ENCODE peak calls at places on chromosomes 2 and 18, in seven cellular contexts. L, B, W, J, K, I and D are unnamed samples. For H3K9me3, the result is how much of the 10 kb centered on the place peaks cover.

GRCh38 chr18:12911025-12911927 is 27.2 kb upstream of the PTPN2 start:
- DNase-seq in L (no peak), B (no peak), W (no peak), J (no peak), K (no peak), I (no peak), D (no peak)

GRCh38 chr2:26495705-26496271 is 17.9 kb upstream of the OTOF start:
- DNase-seq in L (peak), B (no peak), W (no peak), J (no peak), K (no peak), I (no peak), D (no peak)

GRCh38 chr2:74212702-74213410 is 14.4 kb downstream of the MTHFD2 start:
- DNase-seq in L (no peak), B (no peak), W (no peak), J (no peak), K (no peak), I (no peak), D (no peak)

GRCh38 chr2:134120160-134120717 is 133.6 kb upstream of the MGAT5 start:
- DNase-seq in L (peak), B (no peak), W (peak), J (no peak), K (no peak), I (no peak), D (no peak)

GRCh38 chr2:119364798-119365197 is 1.8 kb downstream of the C2orf76 start:
- DNase-seq in L (no peak), B (no peak), W (no peak), J (no peak), K (no peak), I (no peak), D (no peak)

GRCh38 chr2:182456784-182457183 is 29.9 kb upstream of the PDE1A start:
- DNase-seq in L (no peak), B (no peak), W (no peak), J (no peak), K (no peak), I (no peak), D (no peak)

GRCh38 chr18:25066536-25066935 is 285.4 kb downstream of the ZNF521 start:
- DNase-seq in L (no peak), B (no peak), W (no peak), J (no peak), K (no peak), I (no peak), D (no peak)

GRCh38 chr2:64881037-64881492 is 108.1 kb upstream of the SLC1A4 start:
- DNase-seq in L (no peak), B (no peak), W (no peak), J (no peak), K (no peak), I (no peak), D (no peak)

GRCh38 chr2:122029945-122030344 is 274.5 kb downstream of the TSN start:
- DNase-seq in L (no peak), B (no peak), W (no peak), J (no peak), K (no peak), I (no peak), D (no peak)

GRCh38 chr2:188050716-188051115 is 241.0 kb upstream of the GULP1 start:
- DNase-seq in L (no peak), B (no peak), W (no peak), J (no peak), K (no peak), I (no peak), D (no peak)

GRCh38 chr2:20049631-20050030 is 1.8 kb downstream of the LAPTM4A start:
- DNase-seq in L (no peak), B (no peak), W (no peak), J (no peak), K (no peak), I (no peak), D (no peak)

GRCh38 chr18:31450409-31450808 is 2.9 kb downstream of the DSG3 start:
- DNase-seq in L (no peak), B (no peak), W (no peak), J (no peak), K (no peak), I (no peak), D (no peak)
- H3K4me3 ChIP-seq in L (no peak), B (no peak), W (no peak), J (no peak), K (no peak), I (peak), D (no peak)

GRCh38 chr2:219459460-219460311 is 25.0 kb downstream of the SPEG start:
- DNase-seq in L (peak), B (peak), W (peak), J (peak), K (no peak), I (no peak), D (no peak)
- H3K9me3 ChIP-seq in L (under half), B (under half), W (under half), J (under half), K (under half), I (under half), D (under half)

DNA sequence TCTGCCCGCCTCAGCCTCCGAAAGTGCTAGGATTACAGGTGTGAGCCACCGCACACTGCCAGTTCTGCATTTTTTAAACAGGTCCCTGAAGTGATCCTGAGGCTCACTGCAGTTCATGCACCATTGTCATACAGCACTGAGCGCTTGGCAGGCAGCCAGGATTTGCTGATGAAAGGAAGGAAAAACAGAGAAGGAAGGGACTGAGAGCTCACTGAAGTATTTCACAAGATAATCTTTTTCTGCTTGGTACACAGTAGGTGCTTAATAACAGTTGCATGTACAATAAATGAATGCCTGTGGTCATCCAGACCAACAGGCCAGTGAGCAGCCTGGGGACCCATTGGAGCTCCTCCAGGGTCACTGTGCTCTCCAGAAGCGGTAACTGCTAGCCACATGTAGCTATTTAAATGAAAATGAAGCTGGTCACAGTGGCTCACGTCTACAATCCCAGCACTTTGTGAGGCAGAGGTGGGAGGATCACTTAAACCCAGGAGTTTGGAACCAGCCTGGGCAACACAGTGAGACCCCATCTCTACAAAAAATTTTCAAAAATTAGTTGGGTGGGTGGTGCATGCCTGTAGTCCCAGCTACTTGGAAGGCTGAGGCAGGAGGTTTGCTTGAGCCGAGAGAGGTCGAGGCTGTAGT is 33.1 kb upstream of the SMAD7 start:
- DNase-seq in L (peak), B (peak), W (peak), J (no peak), K (no peak), I (no peak), D (no peak)
- H3K4me3 ChIP-seq in L (no peak), B (no peak), W (no peak), J (no peak), K (no peak), I (no peak), D (no peak)

GRCh38 chr2:41502752-41503151 is 545.1 kb upstream of the PKDCC start:
- DNase-seq in L (no peak), B (no peak), W (no peak), J (no peak), K (no peak), I (no peak), D (no peak)
- H3K9me3 ChIP-seq in L (under half), B (under half), W (under half), J (under half), K (under half), I (under half), D (under half)

DNA sequence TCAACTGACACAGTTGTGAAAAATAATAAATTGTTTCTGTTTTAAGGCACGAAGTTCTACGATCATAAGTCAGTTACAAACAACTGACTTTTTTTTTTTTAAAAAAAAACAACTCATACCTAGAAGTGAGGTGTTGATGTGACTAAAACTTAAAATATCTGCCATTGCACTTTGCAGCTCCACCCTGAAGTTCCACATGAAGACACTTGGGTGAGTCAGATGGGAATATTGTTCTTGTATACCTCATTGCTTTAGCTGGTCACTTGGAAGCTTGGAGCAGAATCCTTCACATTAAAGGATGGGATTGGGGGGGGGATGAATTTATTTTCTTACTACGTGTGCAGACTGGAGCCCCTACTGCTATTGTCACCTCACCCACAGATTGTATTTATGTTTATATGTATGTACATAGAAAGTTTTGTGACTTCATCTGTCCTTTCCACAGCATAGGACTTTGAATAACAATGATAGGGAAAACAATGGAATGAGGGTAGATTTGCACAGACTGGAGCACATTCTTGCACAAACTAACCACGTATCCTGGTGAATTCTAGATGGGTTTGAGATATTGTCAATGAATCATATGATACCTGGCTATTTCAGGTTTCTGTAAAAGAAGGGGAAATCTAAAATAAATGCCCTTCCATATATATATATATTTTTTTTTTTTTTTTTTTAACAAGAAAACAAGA is 57.9 kb upstream of the ARHGAP15 start:
- DNase-seq in L (no peak), B (no peak), W (no peak), J (no peak), K (no peak), I (no peak), D (no peak)
- H3K4me3 ChIP-seq in L (no peak), B (no peak), W (no peak), J (no peak), K (no peak), I (no peak), D (no peak)

GRCh38 chr2:116442418-116442817 is 1372.1 kb upstream of the DDX18 start:
- DNase-seq in L (no peak), B (no peak), W (no peak), J (no peak), K (no peak), I (no peak), D (no peak)

GRCh38 chr2:116440104-116440653 is 1374.3 kb upstream of the DDX18 start:
- DNase-seq in L (no peak), B (no peak), W (no peak), J (no peak), K (no peak), I (no peak), D (no peak)

DNA sequence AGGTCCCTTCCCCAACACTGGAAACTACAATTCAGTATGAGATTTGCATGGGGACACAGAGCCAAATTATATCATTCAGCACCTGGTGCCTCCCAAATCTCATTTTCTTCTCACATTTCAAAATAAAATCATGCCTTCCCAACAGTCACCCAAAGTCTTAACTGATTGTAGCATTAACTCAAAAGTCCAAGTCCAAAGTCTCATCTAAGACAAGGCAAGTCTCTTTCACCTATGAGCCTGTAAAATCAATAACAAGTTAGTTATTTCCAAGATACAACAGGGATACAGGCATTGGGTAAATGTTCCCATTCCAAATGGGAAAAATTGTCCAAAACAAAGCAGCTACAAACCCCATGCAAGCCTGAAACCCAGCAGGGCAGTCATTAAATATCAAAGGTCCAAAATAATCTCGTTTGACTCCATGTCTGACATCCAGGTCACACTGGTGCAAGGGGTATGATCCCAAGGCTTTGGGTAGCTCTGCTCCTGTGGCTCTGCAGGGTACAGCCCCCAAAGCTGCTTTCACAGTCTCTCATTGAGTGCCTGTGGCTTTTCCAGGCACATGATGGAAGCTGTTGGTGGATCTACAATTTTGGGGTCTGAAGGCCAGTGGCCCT is 1370.1 kb upstream of the DDX18 start:
- DNase-seq in L (no peak), B (no peak), W (no peak), J (no peak), K (no peak), I (no peak), D (no peak)
- H3K9me3 ChIP-seq in L (under half), B (under half), W (under half), J (under half), K (under half), I (under half), D (under half)